ENCODE peak calls at places on chromosome 17, in eight cellular contexts. T is AG04450, Y is lung, E is bronchial epithelial cell, C is MCF 10A, J is Peyer's patch, A is natural killer cell, Z is transverse colon. X is an unnamed sample.

GRCh38 chr17:49998836-49999511 is 4.0 kb upstream of the DLX3 start:
- DNase-seq in T (no peak), Y (no peak), E (no peak), C (no peak), J (no peak), A (no peak), Z (no peak), X (no peak)

GRCh38 chr17:9408381-9408780 is 167.2 kb downstream of the STX8 start:
- DNase-seq in T (no peak), Y (no peak), E (peak; percentile 61), C (peak; percentile 11), J (no peak), A (no peak), Z (no peak), X (no peak)

GRCh38 chr17:66959641-66960375 is 4.7 kb upstream of the CACNG4 start:
- DNase-seq in T (no peak), Y (no peak), E (no peak), C (no peak), J (no peak), A (no peak), Z (no peak), X (no peak)

GRCh38 chr17:83203073-83203471 is 123.7 kb downstream of the METRNL start:
- DNase-seq in T (peak; percentile 34), Y (peak; percentile 63), E (no peak), C (peak; percentile 87), J (peak; percentile 16), A (no peak), Z (peak; percentile 38), X (no peak)

GRCh38 chr17:13601776-13602551 is at the start of gene HS3ST3A1:
- DNase-seq in T (peak; percentile 65), Y (no peak), E (peak; percentile 10), C (peak; percentile 78), J (no peak), A (no peak), Z (peak; percentile 15), X (peak; percentile 69)

GRCh38 chr17:45923511-45924268 is 29.3 kb downstream of the MAPT start:
- DNase-seq in T (no peak), Y (no peak), E (no peak), C (peak; percentile 70), J (no peak), A (no peak), Z (no peak), X (no peak)

GRCh38 chr17:35018814-35019213 is 38.5 kb downstream of the LIG3 start:
- DNase-seq in T (no peak), Y (no peak), E (no peak), C (no peak), J (no peak), A (no peak), Z (no peak), X (no peak)

GRCh38 chr17:27563532-27563931 is 67.5 kb upstream of the LGALS9 start:
- DNase-seq in T (no peak), Y (no peak), E (no peak), C (no peak), J (no peak), A (no peak), Z (no peak), X (no peak)

GRCh38 chr17:11264183-11264871 is 23.3 kb downstream of the SHISA6 start:
- DNase-seq in T (no peak), Y (no peak), E (peak; percentile 5), C (peak; percentile 0), J (no peak), A (no peak), Z (no peak), X (no peak)

GRCh38 chr17:74838275-74838674 is 21.4 kb downstream of the GRIN2C start:
- DNase-seq in T (no peak), Y (no peak), E (no peak), C (no peak), J (no peak), A (no peak), Z (no peak), X (no peak)

GRCh38 chr17:68468785-68469184 is 11.5 kb upstream of the WIPI1 start:
- DNase-seq in T (no peak), Y (no peak), E (no peak), C (no peak), J (no peak), A (no peak), Z (no peak), X (no peak)

GRCh38 chr17:67239597-67239996 is 5.4 kb downstream of the HELZ start:
- DNase-seq in T (no peak), Y (no peak), E (peak; percentile 67), C (peak; percentile 25), J (no peak), A (no peak), Z (no peak), X (no peak)

GRCh38 chr17:43578699-43579569 is 32.8 kb upstream of the ETV4 start:
- DNase-seq in T (no peak), Y (no peak), E (peak; percentile 42), C (peak; percentile 27), J (peak; percentile 30), A (no peak), Z (no peak), X (peak; percentile 45)

GRCh38 chr17:61406543-61406845 is 6.9 kb downstream of the TBX2 start:
- DNase-seq in T (no peak), Y (no peak), E (no peak), C (no peak), J (no peak), A (no peak), Z (no peak), X (no peak)

GRCh38 chr17:61403846-61404701 is 4.4 kb downstream of the TBX2 start:
- DNase-seq in T (no peak), Y (no peak), E (peak; percentile 70), C (no peak), J (no peak), A (no peak), Z (no peak), X (no peak)

GRCh38 chr17:61404702-61405046 is 5.0 kb downstream of the TBX2 start:
- DNase-seq in T (no peak), Y (no peak), E (no peak), C (no peak), J (no peak), A (no peak), Z (no peak), X (no peak)

GRCh38 chr17:61405686-61406542 is 6.3 kb downstream of the TBX2 start:
- DNase-seq in T (no peak), Y (no peak), E (no peak), C (no peak), J (no peak), A (no peak), Z (no peak), X (no peak)

DNA sequence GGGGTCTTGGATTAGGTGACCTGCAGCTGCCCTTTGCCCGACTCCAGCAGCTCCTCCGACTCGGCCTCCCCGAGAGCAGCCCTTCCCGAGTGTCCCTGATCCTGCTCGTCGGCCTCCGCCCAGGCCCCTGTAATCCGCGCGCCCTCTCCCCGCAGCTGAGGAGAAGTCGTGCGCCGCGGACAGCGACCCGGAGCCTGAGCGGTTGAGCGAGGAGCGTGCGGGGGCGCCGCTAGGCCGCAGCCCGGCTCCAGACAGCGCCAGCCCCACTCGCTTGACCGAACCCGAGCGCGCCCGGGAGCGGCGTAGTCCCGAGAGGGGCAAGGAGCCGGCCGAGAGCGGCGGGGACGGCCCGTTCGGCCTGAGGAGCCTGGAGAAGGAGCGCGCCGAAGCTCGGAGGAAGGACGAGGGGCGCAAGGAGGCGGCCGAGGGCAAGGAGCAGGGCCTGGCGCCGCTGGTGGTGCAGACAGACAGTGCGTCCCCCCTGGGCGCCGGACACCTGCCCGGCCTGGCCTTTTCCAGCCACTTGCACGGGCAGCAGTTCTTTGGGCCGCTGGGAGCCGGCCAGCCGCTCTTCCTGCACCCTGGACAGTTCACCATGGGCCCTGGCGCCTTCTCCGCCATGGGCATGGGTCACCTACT is 5.5 kb downstream of the TBX2 start:
- DNase-seq in T (no peak), Y (no peak), E (no peak), C (no peak), J (no peak), A (no peak), Z (no peak), X (no peak)
- TF ChIP-seq CTCF in T (no peak), Y (no peak), E (no peak), C (no peak), J (no peak), A (no peak), Z (no peak), X (peak; percentile 15)

DNA sequence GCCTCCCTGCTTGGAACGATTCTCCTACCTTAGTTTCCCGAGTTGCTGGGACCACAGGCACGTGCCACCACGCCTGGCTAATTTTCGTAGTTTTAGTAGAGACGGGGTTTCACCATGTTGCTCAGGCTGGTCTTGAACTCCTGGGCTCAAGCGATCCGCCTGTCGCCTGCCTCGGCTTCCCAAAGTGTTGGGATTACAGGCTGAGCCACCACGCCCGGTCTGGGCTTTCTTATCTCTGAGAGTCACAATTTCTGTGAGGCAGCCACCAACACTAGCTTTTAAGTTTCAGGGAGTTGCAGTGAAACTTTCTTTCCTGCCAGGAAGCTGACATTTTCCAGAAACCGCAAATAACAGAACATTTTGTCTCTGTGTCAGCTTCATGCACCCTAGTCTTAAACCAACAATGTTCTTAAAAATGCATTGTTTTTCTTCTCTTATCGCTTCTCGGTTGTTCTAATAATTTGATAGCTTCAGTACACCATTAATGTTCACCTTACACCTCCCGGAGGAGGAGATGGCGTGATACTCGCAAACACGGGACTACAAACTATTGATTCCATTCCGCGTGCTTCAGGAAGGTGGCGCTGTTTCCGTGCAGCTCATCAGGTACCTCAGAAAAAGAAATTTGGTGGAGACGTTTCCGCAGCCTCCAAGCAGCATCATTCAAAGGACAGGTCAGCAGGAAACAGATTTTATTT is 7.4 kb upstream of the DHRS7B start:
- DNase-seq in T (peak; percentile 18), Y (peak; percentile 71), E (peak; percentile 55), C (peak; percentile 68), J (peak; percentile 65), A (peak; percentile 58), Z (peak; percentile 74), X (peak; percentile 37)
- TF ChIP-seq CTCF in T (peak; percentile 92), Y (peak; percentile 87), E (peak; percentile 83), C (peak; percentile 82), J (peak; percentile 79), A (peak; percentile 81), Z (peak; percentile 80), X (peak; percentile 94)

DNA sequence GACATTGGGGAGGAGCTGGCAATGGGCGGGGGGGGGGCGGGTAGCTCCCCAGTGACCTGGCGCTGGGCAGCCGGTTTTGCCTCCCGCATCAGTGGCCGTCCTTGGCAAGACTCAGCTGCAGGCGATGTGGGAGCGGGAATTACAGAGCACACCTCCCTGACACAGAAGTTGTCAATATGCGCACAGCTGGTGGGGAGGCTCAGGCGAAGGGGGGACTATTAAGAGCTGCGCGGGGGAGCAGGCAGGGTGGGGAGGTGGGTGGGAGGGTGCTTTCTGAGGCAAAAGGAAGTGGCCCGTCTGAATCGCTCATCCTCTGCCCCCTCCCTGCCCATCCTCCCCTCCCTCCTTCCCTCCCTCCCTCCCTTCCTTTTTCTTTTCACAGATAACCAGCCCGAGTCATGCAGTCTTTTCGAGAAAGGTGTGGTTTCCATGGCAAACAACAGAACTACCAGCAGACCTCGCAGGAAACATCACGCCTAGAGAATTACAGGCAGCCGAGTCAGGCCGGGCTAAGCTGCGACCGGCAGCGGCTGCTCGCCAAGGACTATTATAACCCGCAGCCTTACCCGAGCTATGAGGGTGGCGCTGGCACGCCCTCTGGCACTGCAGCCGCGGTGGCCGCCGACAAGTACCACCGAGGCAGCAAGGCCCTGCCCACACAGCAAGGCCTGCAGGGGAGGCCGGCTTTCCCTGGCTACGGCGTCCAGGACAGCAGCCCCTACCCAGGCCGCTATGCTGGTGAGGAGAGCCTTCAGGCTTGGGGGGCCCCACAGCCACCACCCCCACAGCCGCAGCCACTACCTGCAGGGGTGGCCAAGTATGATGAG is 44.0 kb downstream of the SREBF1 start:
- DNase-seq in T (no peak), Y (no peak), E (peak; percentile 30), C (no peak), J (no peak), A (peak; percentile 66), Z (no peak), X (no peak)
- TF ChIP-seq CTCF in T (no peak), Y (no peak), E (no peak), C (no peak), J (no peak), A (no peak), Z (no peak), X (no peak)

GRCh38 chr17:47850692-47851573 is at the start of gene SP6:
- DNase-seq in T (no peak), Y (peak; percentile 81), E (peak; percentile 78), C (peak; percentile 87), J (peak; percentile 32), A (peak; percentile 49), Z (peak; percentile 91), X (peak; percentile 76)
- TF ChIP-seq CTCF in T (peak; percentile 8), Y (no peak), E (peak; percentile 33), C (peak; percentile 15), J (peak; percentile 47), A (no peak), Z (peak; percentile 49), X (peak; percentile 37)

X was measured in progenitor cell of endocrine pancreas.